ENCODE peak calls at places on chromosomes 5 and 9, in four cellular contexts. J is SK-N-SH, Y is K562, P is HepG2. X is an unnamed sample.

GRCh38 chr9:29741169-29741568 is 2167.9 kb upstream of the C9orf72 start:
- DNase-seq in J (no peak), Y (no peak), P (no peak), X (no peak)

GRCh38 chr9:136965771-136966484 is 11.4 kb upstream of the PTGDS start:
- DNase-seq in J (no peak), Y (peak), P (no peak), X (no peak)

GRCh38 chr5:143118222-143118621 is 285.3 kb downstream of the NR3C1 start:
- DNase-seq in J (no peak), Y (no peak), P (no peak), X (no peak)

GRCh38 chr9:124291801-124292396 is 34.1 kb downstream of the NEK6 start:
- DNase-seq in J (no peak), Y (no peak), P (peak), X (peak)

GRCh38 chr5:18772475-18772874 is 1138.2 kb downstream of the TAF11L14 start:
- DNase-seq in J (no peak), Y (no peak), P (no peak), X (no peak)

GRCh38 chr5:39208471-39208870 is 10.9 kb downstream of the FYB1 start:
- DNase-seq in J (no peak), Y (no peak), P (no peak), X (no peak)

GRCh38 chr5:37272564-37272963 is 23.4 kb upstream of the CPLANE1 start:
- DNase-seq in J (no peak), Y (no peak), P (no peak), X (no peak)

GRCh38 chr5:34686762-34687268 is 30.7 kb downstream of the RAI14 start:
- DNase-seq in J (no peak), Y (peak), P (peak), X (no peak)

GRCh38 chr5:143177263-143177994 is 226.1 kb downstream of the NR3C1 start:
- DNase-seq in J (no peak), Y (no peak), P (no peak), X (no peak)

GRCh38 chr5:111694183-111694582 is 62.8 kb downstream of the NREP start:
- DNase-seq in J (no peak), Y (no peak), P (no peak), X (no peak)

GRCh38 chr5:61275841-61276240 is 56.2 kb upstream of the ZSWIM6 start:
- DNase-seq in J (no peak), Y (no peak), P (no peak), X (no peak)

GRCh38 chr5:60495644-60496520 is 204.1 kb downstream of the DEPDC1B start:
- DNase-seq in J (no peak), Y (no peak), P (peak), X (no peak)

GRCh38 chr5:143143973-143144372 is 259.5 kb downstream of the NR3C1 start:
- DNase-seq in J (no peak), Y (no peak), P (no peak), X (no peak)

GRCh38 chr5:164898705-164899104 is 1393.3 kb downstream of the MAT2B start:
- DNase-seq in J (no peak), Y (no peak), P (no peak), X (no peak)

GRCh38 chr9:12922209-12922914 is 147.5 kb downstream of the LURAP1L start:
- DNase-seq in J (no peak), Y (no peak), P (no peak), X (no peak)

GRCh38 chr5:59840200-59840601 is 53.3 kb downstream of the PDE4D start:
- DNase-seq in J (peak), Y (no peak), P (peak), X (no peak)

GRCh38 chr9:2787065-2787464 is 56.8 kb downstream of the PUM3 start:
- DNase-seq in J (no peak), Y (no peak), P (no peak), X (no peak)

GRCh38 chr5:128513816-128514215 is 24.2 kb downstream of the FBN2 start:
- DNase-seq in J (no peak), Y (no peak), P (no peak), X (no peak)

GRCh38 chr5:150637245-150638052 is 3.0 kb upstream of the SYNPO start:
- DNase-seq in J (no peak), Y (no peak), P (peak), X (no peak)

GRCh38 chr9:112218908-112219307 is 43.8 kb upstream of the SUSD1 start:
- DNase-seq in J (no peak), Y (no peak), P (no peak), X (peak)
- TF ChIP-seq NFIC in J (no peak), Y (no peak), P (no peak), X (peak)

GRCh38 chr9:134545213-134546211 is 96.1 kb upstream of the COL5A1 start:
- DNase-seq in J (no peak), Y (no peak), P (no peak), X (no peak)
- TF ChIP-seq SIN3A in J (no peak), Y (no peak), P (no peak), X (no peak)

GRCh38 chr5:113663879-113664278 is 150.4 kb downstream of the YTHDC2 start:
- DNase-seq in J (peak), Y (no peak), P (peak), X (no peak)
- TF ChIP-seq NFIC in J (peak), Y (peak), P (no peak), X (no peak)

DNA sequence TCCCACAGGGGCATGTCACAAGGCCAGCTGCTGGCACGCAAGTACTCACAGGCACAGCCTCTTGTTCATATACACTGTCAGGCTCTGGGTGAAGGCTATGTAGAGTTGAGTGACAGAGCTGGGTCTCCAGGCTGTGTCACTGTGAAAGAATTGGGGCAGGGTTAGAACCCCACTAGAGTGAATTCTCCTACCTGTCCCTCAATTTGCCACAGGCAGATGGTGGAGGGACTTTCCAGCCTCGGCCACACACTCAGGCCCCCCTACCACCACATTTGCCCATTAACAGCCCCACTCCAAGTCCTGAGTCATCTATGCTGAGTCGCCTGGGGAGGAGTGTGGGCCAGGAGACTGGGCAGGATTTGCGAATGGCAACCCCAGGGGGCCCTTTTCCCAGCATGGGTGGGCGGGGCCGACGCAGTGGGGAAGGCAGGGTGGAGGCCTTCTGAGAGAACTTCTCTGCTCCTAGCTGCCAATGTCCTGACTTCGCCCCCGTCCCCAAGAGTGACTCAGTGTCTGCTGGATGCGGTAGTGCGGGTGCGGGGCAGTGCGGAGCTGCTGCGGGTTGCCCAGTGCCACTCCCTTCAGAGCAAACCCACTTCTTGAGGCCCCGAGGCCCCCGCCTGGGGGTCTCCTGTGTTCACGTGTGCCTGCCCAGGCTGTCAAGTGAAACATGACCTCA is 50.3 kb upstream of the PSD2 start:
- DNase-seq in J (no peak), Y (peak), P (no peak), X (no peak)
- TF ChIP-seq SIN3A in J (no peak), Y (no peak), P (peak), X (no peak)

GRCh38 chr5:127295454-127295853 is 4.9 kb downstream of the MEGF10 start:
- DNase-seq in J (no peak), Y (no peak), P (no peak), X (no peak)

GRCh38 chr5:127294829-127295228 is 4.2 kb downstream of the MEGF10 start:
- DNase-seq in J (no peak), Y (no peak), P (no peak), X (no peak)

GRCh38 chr5:127292030-127292735 is 1.6 kb downstream of the MEGF10 start:
- DNase-seq in J (no peak), Y (no peak), P (no peak), X (no peak)

GRCh38 chr5:127290946-127291763 is 559 bp downstream of the MEGF10 start:
- DNase-seq in J (peak), Y (no peak), P (no peak), X (no peak)

GRCh38 chr5:127293373-127293772 is 2.8 kb downstream of the MEGF10 start:
- DNase-seq in J (no peak), Y (no peak), P (no peak), X (no peak)
- TF ChIP-seq NFIC in J (no peak), Y (no peak), P (no peak), X (no peak)

DNA sequence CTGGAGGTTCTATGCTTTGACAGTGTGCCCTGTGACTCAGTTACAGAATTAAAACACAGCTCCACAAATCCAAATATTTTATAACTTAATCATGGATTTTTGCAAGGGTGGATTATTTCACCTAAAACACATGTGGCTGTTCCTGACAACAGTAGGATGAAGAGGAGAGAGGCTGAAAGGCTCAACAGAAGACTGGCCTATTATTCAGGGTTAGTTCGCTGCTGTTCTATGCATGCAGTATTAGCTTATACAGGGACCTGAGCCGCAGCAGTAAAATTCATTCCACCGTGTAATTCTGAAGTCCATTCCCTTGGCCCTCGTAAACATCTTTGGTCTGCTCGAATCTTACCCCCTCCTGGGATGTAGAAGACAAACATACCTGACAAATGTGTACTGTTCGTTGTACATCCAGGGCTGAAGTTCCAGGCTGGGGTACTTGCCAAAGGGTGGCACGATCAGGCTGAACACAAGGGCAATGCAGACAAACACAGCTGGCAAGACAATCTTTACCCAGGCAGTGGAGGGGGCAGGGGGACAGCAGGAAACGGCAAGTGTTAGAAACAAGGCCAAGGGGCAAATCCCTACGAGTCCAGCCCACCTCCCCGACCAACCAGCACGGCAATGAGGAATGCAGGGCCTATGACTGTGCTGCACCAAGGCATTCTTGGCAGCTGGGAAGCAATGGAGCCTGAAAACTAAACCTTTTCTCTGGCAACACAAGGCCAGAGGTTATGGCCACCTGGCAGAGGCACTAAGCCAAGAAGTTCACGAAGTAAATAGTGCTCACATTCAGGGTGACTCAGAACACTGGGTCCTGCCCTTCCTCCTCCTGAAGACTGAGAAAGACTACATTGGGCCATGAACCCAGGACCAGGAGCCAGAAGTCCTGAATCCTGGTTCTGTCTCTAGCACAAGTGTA is 46.8 kb downstream of the NIPSNAP3B start:
- DNase-seq in J (no peak), Y (no peak), P (no peak), X (no peak)
- TF ChIP-seq SIN3A in J (no peak), Y (no peak), P (no peak), X (no peak)

GRCh38 chr9:113588936-113589335 is 125.4 kb downstream of the RGS3 start:
- DNase-seq in J (no peak), Y (no peak), P (no peak), X (no peak)
- TF ChIP-seq NFIC in J (no peak), Y (no peak), P (no peak), X (no peak)

GRCh38 chr9:84600739-84601138 is 68.8 kb upstream of the NTRK2 start:
- DNase-seq in J (no peak), Y (no peak), P (no peak), X (no peak)

GRCh38 chr9:84609779-84610178 is 59.8 kb upstream of the NTRK2 start:
- DNase-seq in J (no peak), Y (no peak), P (no peak), X (no peak)

GRCh38 chr9:84604223-84604622 is 65.3 kb upstream of the NTRK2 start:
- DNase-seq in J (no peak), Y (no peak), P (no peak), X (no peak)
- TF ChIP-seq SIN3A in J (no peak), Y (no peak), P (no peak), X (no peak)

DNA sequence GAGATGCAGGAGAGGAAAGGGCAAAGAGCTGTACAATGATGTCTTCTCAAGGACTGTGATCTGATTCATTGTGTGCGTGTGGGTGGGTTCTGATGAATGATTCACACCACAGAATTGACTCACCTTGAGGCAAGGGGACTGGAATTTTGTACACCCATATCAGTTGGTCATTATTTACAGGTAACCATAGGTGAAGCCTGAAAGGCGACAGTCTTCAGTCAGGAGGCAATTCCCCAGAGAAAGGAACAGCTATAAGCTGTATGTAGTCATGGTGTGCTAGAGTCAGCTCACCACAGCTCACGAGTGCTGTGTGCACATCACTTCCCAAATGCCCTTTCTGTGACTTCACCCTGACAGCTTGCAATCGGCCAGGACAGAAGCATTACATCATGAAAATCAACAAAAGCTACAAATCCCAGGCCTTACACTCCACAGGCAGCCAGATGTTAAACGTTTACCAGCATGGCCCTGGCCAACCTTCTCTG is 87.6 kb upstream of the RPS23 start:
- DNase-seq in J (no peak), Y (no peak), P (peak), X (no peak)
- TF ChIP-seq NFIC in J (no peak), Y (no peak), P (no peak), X (no peak)

X was measured in GM12878.